ENCODE peak calls at places on chromosomes 7 and 10, in four cellular contexts. S is GM23248, G is GM23338, P is hepatocyte. Y is an unnamed sample.

GRCh38 chr7:143361552-143362125 is 874 bp downstream of the FAM131B start:
- DNase-seq in S (peak; percentile 31), G (peak; percentile 69), P (no peak), Y (no peak)

GRCh38 chr7:84669177-84669732 is 474.7 kb upstream of the SEMA3A start:
- DNase-seq in S (no peak), G (no peak), P (no peak), Y (no peak)

GRCh38 chr10:30973737-30974136 is 57.9 kb downstream of the ZNF438 start:
- DNase-seq in S (peak; percentile 45), G (no peak), P (no peak), Y (no peak)

GRCh38 chr7:1533569-1534329 is 3.2 kb downstream of the MAFK start:
- DNase-seq in S (peak; percentile 97), G (no peak), P (peak; percentile 81), Y (no peak)

GRCh38 chr7:107580716-107581383 is 804 bp downstream of the BCAP29 start:
- DNase-seq in S (no peak), G (no peak), P (no peak), Y (no peak)

GRCh38 chr10:78623577-78624215 is 445.1 kb upstream of the ZMIZ1 start:
- DNase-seq in S (peak; percentile 87), G (no peak), P (peak; percentile 79), Y (no peak)

GRCh38 chr10:122354391-122354790 is 20.1 kb upstream of the PLEKHA1 start:
- DNase-seq in S (no peak), G (no peak), P (no peak), Y (no peak)

GRCh38 chr10:118742787-118743186 is 12.0 kb downstream of the CACUL1 start:
- DNase-seq in S (peak; percentile 58), G (no peak), P (no peak), Y (no peak)

GRCh38 chr10:89555688-89556445 is 20.5 kb upstream of the SLC16A12 start:
- DNase-seq in S (no peak), G (peak; percentile 34), P (peak; percentile 15), Y (no peak)

GRCh38 chr7:68547794-68548193 is 1050.5 kb upstream of the AUTS2 start:
- DNase-seq in S (no peak), G (no peak), P (peak; percentile 11), Y (no peak)

GRCh38 chr7:55314967-55315366 is 50.2 kb upstream of the LANCL2 start:
- DNase-seq in S (no peak), G (no peak), P (no peak), Y (no peak)

GRCh38 chr10:132477066-132477397 is 60.6 kb upstream of the INPP5A start:
- DNase-seq in S (no peak), G (no peak), P (no peak), Y (no peak)

GRCh38 chr7:26293569-26294308 is 2.1 kb downstream of the SNX10 start:
- DNase-seq in S (no peak), G (no peak), P (no peak), Y (peak; percentile 45)

GRCh38 chr10:17452060-17452894 is 2.1 kb downstream of the ST8SIA6 start:
- DNase-seq in S (no peak), G (no peak), P (no peak), Y (no peak)

GRCh38 chr10:17354781-17355180 is 99.6 kb downstream of the ST8SIA6 start:
- DNase-seq in S (peak; percentile 32), G (no peak), P (no peak), Y (no peak)

GRCh38 chr7:138625849-138626230 is 75.3 kb downstream of the SVOPL start:
- DNase-seq in S (no peak), G (peak; percentile 16), P (no peak), Y (no peak)

GRCh38 chr10:99681553-99681952 is 22.2 kb downstream of the ENTPD7 start:
- DNase-seq in S (peak; percentile 89), G (no peak), P (no peak), Y (no peak)

GRCh38 chr10:119007211-119007574 is 22.3 kb upstream of the NANOS1 start:
- DNase-seq in S (no peak), G (no peak), P (no peak), Y (no peak)

GRCh38 chr7:50206521-50207250 is 97.8 kb upstream of the IKZF1 start:
- DNase-seq in S (peak; percentile 8), G (no peak), P (no peak), Y (no peak)

GRCh38 chr10:65194131-65194530 is 1672.9 kb downstream of the REEP3 start:
- DNase-seq in S (peak; percentile 2), G (no peak), P (no peak), Y (no peak)

GRCh38 chr7:98348726-98349474 is 52.0 kb downstream of the BAIAP2L1 start:
- DNase-seq in S (no peak), G (peak; percentile 17), P (no peak), Y (no peak)

GRCh38 chr10:69885379-69886156 is 83.9 kb downstream of the COL13A1 start:
- DNase-seq in S (peak; percentile 49), G (peak; percentile 58), P (no peak), Y (no peak)

GRCh38 chr10:119391430-119392313 is 150.8 kb downstream of the RGS10 start:
- DNase-seq in S (peak; percentile 51), G (no peak), P (no peak), Y (no peak)

GRCh38 chr10:69819713-69820506 is 18.2 kb downstream of the COL13A1 start:
- DNase-seq in S (peak; percentile 38), G (no peak), P (no peak), Y (no peak)

GRCh38 chr10:80535671-80536360 is 1.9 kb upstream of the SH2D4B start:
- DNase-seq in S (peak; percentile 40), G (peak; percentile 82), P (peak; percentile 66), Y (peak; percentile 77)

GRCh38 chr10:29915116-29915785 is 144.1 kb downstream of the JCAD start:
- DNase-seq in S (no peak), G (no peak), P (peak; percentile 13), Y (no peak)

GRCh38 chr10:88091490-88092061 is 228.2 kb downstream of the PTEN start:
- DNase-seq in S (no peak), G (no peak), P (no peak), Y (peak; percentile 97)

GRCh38 chr7:16421333-16422099 is at the start of gene CRPPA:
- DNase-seq in S (peak; percentile 73), G (peak; percentile 60), P (peak; percentile 55), Y (peak; percentile 53)

GRCh38 chr7:30663414-30663813 is 18.8 kb downstream of the CRHR2 start:
- DNase-seq in S (no peak), G (no peak), P (no peak), Y (no peak)

GRCh38 chr7:132576723-132577089 is 436 bp upstream of the PLXNA4 start:
- DNase-seq in S (peak; percentile 26), G (peak; percentile 14), P (peak; percentile 23), Y (no peak)
- H3K9me2 ChIP-seq in S (no peaks in the 10 kb centered on the region), G (no peaks in the 10 kb centered on the region), P (no peaks in the 10 kb centered on the region), Y (no peaks in the 10 kb centered on the region)

GRCh38 chr10:112951349-112952281 is 1.6 kb downstream of the TCF7L2 start:
- DNase-seq in S (peak; percentile 86), G (peak; percentile 75), P (peak; percentile 82), Y (peak; percentile 10)
- H3K4me2 ChIP-seq in S (peak overlapping the region; percentile 98), G (peak overlapping the region; percentile 95), P (peak overlapping the region; percentile 92), Y (peak overlapping the region; percentile 97)

DNA sequence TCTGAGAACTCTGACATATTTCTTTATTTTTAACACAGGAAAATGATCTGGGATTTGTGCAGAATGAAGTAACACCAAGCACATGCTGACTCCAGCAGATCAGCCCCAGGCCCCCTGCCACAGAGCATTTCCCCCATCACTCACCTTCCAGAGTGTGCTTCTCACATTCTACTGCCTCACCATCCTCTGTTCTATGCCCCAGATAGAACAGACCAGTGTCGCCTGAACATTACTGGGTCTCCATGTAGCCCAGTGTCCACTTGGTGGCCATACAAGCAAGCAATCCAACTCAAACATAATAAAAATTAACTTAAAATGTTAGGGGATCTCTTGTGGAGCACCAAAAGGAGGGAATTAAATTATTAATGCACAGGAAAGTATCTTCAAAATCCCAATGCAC is 58.8 kb downstream of the SORBS1 start:
- DNase-seq in S (no peak), G (no peak), P (no peak), Y (no peak)
- H3K9me2 ChIP-seq in S (no peaks in the 10 kb centered on the region), G (no peaks in the 10 kb centered on the region), P (no peaks in the 10 kb centered on the region), Y (no peaks in the 10 kb centered on the region)

DNA sequence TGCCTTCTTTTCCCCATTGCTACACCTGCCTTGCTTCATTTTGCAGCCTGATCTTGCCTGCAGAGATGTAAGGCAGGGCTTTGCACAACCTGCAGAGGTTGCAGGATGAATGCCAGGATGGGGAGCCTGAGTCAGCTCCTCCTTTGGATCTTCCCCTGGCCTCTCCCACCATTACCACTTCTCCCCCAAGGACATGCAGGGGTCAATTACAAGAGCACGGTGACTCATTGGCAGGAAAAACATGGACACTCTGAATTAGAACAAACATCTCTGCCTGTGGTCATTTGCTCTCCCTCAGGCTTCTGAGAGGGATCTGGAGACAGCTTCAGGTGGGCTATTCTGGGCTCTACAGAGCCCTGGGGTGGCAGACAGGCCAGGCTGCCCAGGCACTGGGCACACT is 89.2 kb downstream of the HERPUD2 start:
- DNase-seq in S (peak; percentile 66), G (no peak), P (no peak), Y (no peak)
- H3K4me2 ChIP-seq in S (no peak overlapping the region), G (no peak overlapping the region), P (no peak overlapping the region), Y (no peak overlapping the region)

DNA sequence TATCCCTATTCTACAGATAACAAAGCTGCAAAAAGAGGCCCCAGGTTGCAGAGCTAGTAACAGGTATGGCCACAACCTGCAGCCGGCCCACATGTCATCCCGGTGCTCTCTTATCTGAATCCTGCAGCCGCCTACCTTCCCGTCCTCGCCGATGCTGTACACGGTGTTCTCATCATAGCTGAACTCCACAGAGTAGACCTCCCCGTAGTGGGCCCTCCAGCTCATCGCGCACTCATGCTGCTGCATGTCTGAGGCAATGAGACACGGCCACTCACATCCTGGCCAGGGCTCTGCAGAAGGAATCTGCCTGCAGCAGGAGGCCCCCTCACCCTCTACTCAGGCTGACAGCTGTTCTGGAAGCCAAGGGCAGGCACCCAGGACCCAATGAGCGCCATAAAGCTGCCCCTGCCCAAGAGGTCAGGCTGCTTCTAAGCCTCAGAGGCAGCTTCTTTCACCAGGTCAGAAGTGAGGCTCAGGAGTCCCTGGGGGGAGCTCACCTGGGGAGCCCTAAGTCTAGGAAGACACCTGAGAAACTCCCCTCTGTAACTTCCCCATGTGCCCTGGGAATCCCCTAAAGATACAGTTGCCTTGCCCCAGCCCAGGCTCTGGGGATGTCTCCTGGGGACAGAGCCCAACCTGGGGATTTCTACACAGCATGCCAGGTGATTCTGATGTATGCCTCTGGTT is 17.9 kb upstream of the CYREN start:
- DNase-seq in S (no peak), G (no peak), P (no peak), Y (no peak)
- H3K9me2 ChIP-seq in S (no peaks in the 10 kb centered on the region), G (no peaks in the 10 kb centered on the region), P (no peaks in the 10 kb centered on the region), Y (no peaks in the 10 kb centered on the region)

DNA sequence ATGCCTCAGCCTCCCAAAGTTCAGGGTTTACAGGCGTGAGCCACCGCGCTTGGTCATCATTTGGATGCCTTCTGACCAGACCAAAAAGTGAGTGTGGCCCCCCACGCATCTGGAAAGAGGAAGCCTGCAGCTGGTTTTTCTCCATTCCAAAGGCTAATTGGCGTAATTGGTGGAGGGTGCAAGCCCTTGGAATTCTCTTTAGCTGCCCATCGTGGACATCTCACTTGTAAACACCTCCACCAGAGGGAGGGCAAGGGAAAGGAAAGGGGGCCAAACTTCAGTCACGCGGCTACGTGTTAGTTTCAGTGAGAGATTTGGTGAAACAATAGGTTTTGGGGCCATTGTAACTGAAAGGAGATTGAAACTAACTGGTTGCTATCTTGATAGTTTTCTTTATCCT is 4.1 kb upstream of the ARHGAP21 start:
- DNase-seq in S (peak; percentile 22), G (peak; percentile 65), P (peak; percentile 13), Y (no peak)
- H3K4me2 ChIP-seq in S (no peak overlapping the region), G (peak overlapping the region; percentile 65), P (no peak overlapping the region), Y (no peak overlapping the region)